ENCODE peak calls at places on chromosomes 12 and 14, in four cellular contexts. M is mesenchymal stem cell, B is neuronal stem cell, L is H9. W is an unnamed sample.

GRCh38 chr12:57520008-57520726 is at the start of gene DDIT3:
- DNase-seq in L (peak; percentile 100), M (peak; percentile 99), B (peak; percentile 99), W (peak; percentile 98)

GRCh38 chr14:73472182-73473114 is 14.1 kb upstream of the NUMB start:
- DNase-seq in B (peak; percentile 33), L (no peak), M (peak; percentile 75), W (peak; percentile 82)

GRCh38 chr12:95593266-95593871 is 42.1 kb upstream of the USP44 start:
- DNase-seq in B (no peak), L (no peak), M (no peak), W (no peak)

GRCh38 chr12:45674583-45674982 is 54.9 kb upstream of the ARID2 start:
- DNase-seq in L (no peak), B (no peak), M (peak; percentile 93), W (peak; percentile 94)

GRCh38 chr14:72740966-72741835 is 152.7 kb downstream of the DPF3 start:
- DNase-seq in L (no peak), M (no peak), B (no peak), W (no peak)

GRCh38 chr12:108265505-108265904 is 73.6 kb downstream of the CMKLR1 start:
- DNase-seq in L (no peak), B (no peak), M (no peak), W (no peak)

GRCh38 chr12:24045816-24046257 is 96.4 kb upstream of the SOX5 start:
- DNase-seq in L (no peak), M (peak; percentile 83), B (no peak), W (peak; percentile 47)

GRCh38 chr14:88164906-88165534 is 158.0 kb downstream of the KCNK10 start:
- DNase-seq in L (no peak), M (no peak), B (no peak), W (no peak)

GRCh38 chr12:98870521-98870920 is 225.4 kb downstream of the APAF1 start:
- DNase-seq in L (no peak), B (peak; percentile 33), M (no peak), W (no peak)

GRCh38 chr14:65184032-65184764 is 81.9 kb upstream of the MAX start:
- DNase-seq in B (no peak), M (no peak), L (no peak), W (peak; percentile 32)

GRCh38 chr12:56661560-56661959 is 15.8 kb upstream of the ATP5F1B start:
- DNase-seq in M (no peak), B (no peak), L (no peak), W (no peak)

GRCh38 chr12:30152705-30153104 is 369.0 kb upstream of the TMTC1 start:
- DNase-seq in L (no peak), M (no peak), B (no peak), W (no peak)

GRCh38 chr12:57192920-57193319 is 23.7 kb upstream of the NXPH4 start:
- DNase-seq in L (no peak), B (no peak), M (no peak), W (no peak)

GRCh38 chr14:54782803-54783659 is 119.6 kb downstream of the GCH1 start:
- DNase-seq in M (no peak), L (peak; percentile 64), B (no peak), W (no peak)

GRCh38 chr12:122204829-122205589 is 1.5 kb downstream of the B3GNT4 start:
- DNase-seq in L (no peak), M (no peak), B (no peak), W (no peak)

GRCh38 chr12:1859643-1860042 is 39.3 kb downstream of the LRTM2 start:
- DNase-seq in M (peak; percentile 18), B (no peak), L (peak; percentile 29), W (peak; percentile 40)

GRCh38 chr12:90305379-90305778 is 596.7 kb upstream of the ATP2B1 start:
- DNase-seq in M (no peak), B (no peak), L (peak; percentile 39), W (no peak)

GRCh38 chr14:28323951-28324741 is 442.4 kb upstream of the FOXG1 start:
- DNase-seq in M (no peak), B (no peak), L (no peak), W (no peak)

GRCh38 chr14:34055545-34055944 is 104.7 kb upstream of the EGLN3 start:
- DNase-seq in L (no peak), B (no peak), M (no peak), W (no peak)

GRCh38 chr12:42868291-42868690 is 278.7 kb upstream of the PRICKLE1 start:
- DNase-seq in M (no peak), L (no peak), B (no peak), W (no peak)

GRCh38 chr12:124011435-124012124 is 38.6 kb downstream of the ZNF664 start:
- DNase-seq in L (no peak), M (no peak), B (no peak), W (no peak)

GRCh38 chr12:9721394-9722092 is 11.4 kb downstream of the CLECL1 start:
- DNase-seq in L (no peak), M (peak; percentile 65), B (no peak), W (peak; percentile 3)

GRCh38 chr14:23446291-23446851 is 10.9 kb upstream of the MYH7 start:
- DNase-seq in L (no peak), M (no peak), B (no peak), W (no peak)

GRCh38 chr12:132888852-132889251 is 1.4 kb upstream of the CHFR start:
- DNase-seq in M (no peak), L (peak; percentile 90), B (no peak), W (no peak)

GRCh38 chr12:52084491-52085231 is 5.2 kb downstream of the SMIM41 start:
- DNase-seq in M (no peak), B (no peak), L (no peak), W (no peak)

GRCh38 chr12:32448581-32448980 is 49.2 kb downstream of the FGD4 start:
- DNase-seq in M (no peak), L (no peak), B (no peak), W (peak; percentile 51)

DNA sequence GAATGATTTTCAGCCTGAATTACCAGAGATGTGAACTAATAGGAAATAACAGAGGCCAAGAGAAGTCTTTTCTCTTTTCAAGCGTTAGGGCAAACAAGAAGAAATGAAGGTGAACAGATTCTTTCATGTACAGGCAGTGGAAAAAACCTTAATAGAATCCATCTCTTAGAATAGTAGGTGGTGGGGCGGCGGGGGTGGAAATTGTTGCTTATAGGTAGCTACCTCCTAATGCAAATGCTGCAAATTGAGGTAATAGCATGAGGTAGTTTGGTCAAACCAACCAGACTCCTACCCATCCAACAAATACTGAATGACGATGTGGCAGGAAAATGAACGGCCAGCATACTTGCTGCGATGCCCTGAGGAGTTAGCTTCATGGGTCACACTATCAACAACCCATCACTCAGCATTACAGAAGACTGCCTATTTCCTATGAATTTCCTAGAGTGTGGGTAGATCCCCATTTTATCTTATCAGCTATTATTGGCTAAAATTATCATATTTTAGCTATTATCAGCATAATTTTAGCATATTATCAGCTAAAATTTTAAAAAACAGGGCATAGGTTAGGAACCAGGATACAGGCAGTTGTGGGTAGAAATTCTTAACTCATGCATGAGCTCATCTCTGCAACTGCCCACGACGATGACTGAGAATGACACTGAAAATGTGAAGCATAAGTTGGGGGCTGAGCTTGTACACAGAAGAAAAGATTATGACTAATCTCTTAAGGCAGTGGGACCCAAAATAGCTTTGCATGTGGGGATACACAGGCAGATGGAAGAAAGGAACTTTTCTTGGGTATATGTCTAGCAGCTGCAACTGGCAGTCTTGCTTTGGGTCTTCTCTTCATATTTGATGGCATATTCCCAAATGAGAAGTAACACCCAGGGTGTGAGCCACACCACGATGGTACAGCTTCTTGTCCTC is 68.7 kb downstream of the NIN start:
- DNase-seq in M (peak; percentile 59), B (no peak), L (no peak), W (peak; percentile 94)
- H3K4me1 ChIP-seq in M (peaks cover 5% of the 10 kb centered on the region), B (no peaks in the 10 kb centered on the region), L (no peaks in the 10 kb centered on the region), W (peaks cover 14% of the 10 kb centered on the region)

DNA sequence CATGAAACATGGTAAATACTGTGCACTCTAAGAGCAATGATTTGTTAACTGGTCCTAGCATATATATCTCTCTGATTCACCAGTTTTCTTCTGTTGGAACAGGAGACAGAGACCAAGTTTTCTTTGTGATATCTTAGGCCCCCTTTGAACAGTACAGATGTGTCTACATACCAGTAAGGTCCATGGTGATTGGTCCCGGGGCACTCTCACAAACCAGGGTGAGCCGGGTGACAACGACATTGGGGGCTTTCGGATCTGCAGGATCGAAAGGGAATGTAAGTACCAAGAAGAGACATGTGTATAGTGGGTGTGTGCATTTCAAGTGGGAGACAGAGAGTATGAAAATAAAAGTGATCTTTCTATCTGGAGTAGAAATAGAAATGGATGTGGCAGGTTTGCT is 11.3 kb upstream of the ERP27 start:
- DNase-seq in L (no peak), M (no peak), B (no peak), W (no peak)
- H3K4ac ChIP-seq in L (no peak overlapping the region), M (no peak overlapping the region), B (no peak overlapping the region), W (peak overlapping the region; percentile 96)

GRCh38 chr14:51848120-51848519 is 12.3 kb upstream of the GNG2 start:
- DNase-seq in M (no peak), L (no peak), B (no peak), W (no peak)
- H3K4me1 ChIP-seq in M (peaks cover 2% of the 10 kb centered on the region), L (peaks cover 5% of the 10 kb centered on the region), B (peaks cover 29% of the 10 kb centered on the region), W (peaks cover 8% of the 10 kb centered on the region)

GRCh38 chr12:27552235-27552634 is 28.2 kb downstream of the PPFIBP1 start:
- DNase-seq in B (no peak), M (no peak), L (no peak), W (no peak)
- H3K4ac ChIP-seq in B (no peak overlapping the region), M (no peak overlapping the region), L (no peak overlapping the region), W (peak overlapping the region; percentile 15)

GRCh38 chr12:109461049-109461845 is 15.9 kb downstream of the KCTD10 start:
- DNase-seq in L (no peak), B (no peak), M (peak; percentile 93), W (peak; percentile 62)

GRCh38 chr12:109462868-109463692 is 14.0 kb downstream of the KCTD10 start:
- DNase-seq in B (no peak), M (peak; percentile 98), L (peak; percentile 70), W (peak; percentile 98)

GRCh38 chr12:109460538-109460937 is 16.6 kb downstream of the KCTD10 start:
- DNase-seq in M (no peak), B (no peak), L (no peak), W (no peak)

GRCh38 chr12:109463776-109464175 is 13.3 kb downstream of the KCTD10 start:
- DNase-seq in B (no peak), L (no peak), M (no peak), W (no peak)

GRCh38 chr12:109461846-109462766 is 15.0 kb downstream of the KCTD10 start:
- DNase-seq in B (no peak), M (peak; percentile 86), L (no peak), W (peak; percentile 95)
- H3K4me1 ChIP-seq in B (peaks cover 82% of the 10 kb centered on the region), M (peaks cover 52% of the 10 kb centered on the region), L (peaks cover 41% of the 10 kb centered on the region), W (peaks cover 57% of the 10 kb centered on the region)

GRCh38 chr12:33757701-33758100 is 264.6 kb upstream of the ALG10 start:
- DNase-seq in B (no peak), L (no peak), M (no peak), W (no peak)

GRCh38 chr12:33759279-33759678 is 263.0 kb upstream of the ALG10 start:
- DNase-seq in M (no peak), L (no peak), B (no peak), W (no peak)

GRCh38 chr12:33763331-33763730 is 259.0 kb upstream of the ALG10 start:
- DNase-seq in L (no peak), M (no peak), B (no peak), W (no peak)
- H3K4ac ChIP-seq in L (no peak overlapping the region), M (no peak overlapping the region), B (no peak overlapping the region), W (no peak overlapping the region)

GRCh38 chr14:91063119-91063518 is 2.7 kb upstream of the RPS6KA5 start:
- DNase-seq in B (no peak), M (no peak), L (no peak), W (no peak)

GRCh38 chr14:91068642-91069041 is 8.2 kb upstream of the RPS6KA5 start:
- DNase-seq in M (no peak), B (no peak), L (no peak), W (no peak)

GRCh38 chr14:91062600-91062999 is 2.2 kb upstream of the RPS6KA5 start:
- DNase-seq in B (no peak), M (no peak), L (no peak), W (no peak)

GRCh38 chr14:91067186-91067585 is 6.7 kb upstream of the RPS6KA5 start:
- DNase-seq in M (no peak), B (no peak), L (no peak), W (no peak)

GRCh38 chr14:91065266-91065665 is 4.8 kb upstream of the RPS6KA5 start:
- DNase-seq in L (no peak), B (no peak), M (no peak), W (no peak)
- H3K4me1 ChIP-seq in L (no peaks in the 10 kb centered on the region), B (no peaks in the 10 kb centered on the region), M (no peaks in the 10 kb centered on the region), W (no peaks in the 10 kb centered on the region)

W was measured in IMR-90.